ENCODE peak calls at places on chromosome 11, in seven cellular contexts. W is COR-L47, B is adrenal gland, E is endothelial cell, C is upper lobe of right lung, J is CD14-positive monocyte, O is hypothalamus. H is an unnamed sample.
A peak's percentile ranks its signal among the peaks of the same experiment; 100 is the strongest.

GRCh38 chr11:65047581-65048422 is 6.8 kb downstream of the SAC3D1 start:
- DNase-seq in W (no peak), B (no peak), O (no peak), J (no peak), E (no peak), C (no peak), H (no peak)

GRCh38 chr11:77602385-77603105 is 12.8 kb downstream of the AQP11 start:
- DNase-seq in J (no peak), E (no peak), O (no peak), B (no peak), C (no peak), W (no peak), H (peak; percentile 66)

GRCh38 chr11:81772161-81772560 is 961.5 kb downstream of the FAM181B start:
- DNase-seq in C (no peak), J (no peak), W (no peak), B (no peak), E (no peak), O (peak; percentile 2), H (no peak)

GRCh38 chr11:65625628-65626342 is 10.2 kb downstream of the PCNX3 start:
- DNase-seq in J (peak; percentile 71), W (no peak), C (peak; percentile 83), E (peak; percentile 61), O (peak; percentile 74), B (peak; percentile 64), H (no peak)

GRCh38 chr11:34339149-34340064 is 18.4 kb downstream of the ABTB2 start:
- DNase-seq in J (peak; percentile 57), B (no peak), C (no peak), W (no peak), E (no peak), O (no peak), H (no peak)

GRCh38 chr11:28400236-28401100 is 292.3 kb downstream of the METTL15 start:
- DNase-seq in J (no peak), B (no peak), W (no peak), E (no peak), C (no peak), O (no peak), H (peak; percentile 58)

GRCh38 chr11:43545610-43546009 is 134.9 kb upstream of the HSD17B12 start:
- DNase-seq in J (no peak), C (no peak), E (no peak), W (no peak), O (no peak), B (no peak), H (no peak)

GRCh38 chr11:95092549-95093324 is 3.1 kb downstream of the ENDOD1 start:
- DNase-seq in E (no peak), O (no peak), B (peak; percentile 39), C (no peak), W (no peak), J (no peak), H (no peak)

GRCh38 chr11:72723508-72723907 is 28.7 kb downstream of the ARAP1 start:
- DNase-seq in B (peak; percentile 52), O (no peak), E (no peak), J (no peak), W (no peak), C (no peak), H (no peak)

GRCh38 chr11:104061851-104062521 is 25.5 kb downstream of the DDI1 start:
- DNase-seq in E (no peak), J (no peak), B (no peak), W (no peak), C (no peak), O (no peak), H (no peak)

GRCh38 chr11:133197425-133197824 is 334.9 kb downstream of the OPCML start:
- DNase-seq in C (no peak), W (no peak), J (no peak), B (no peak), E (no peak), O (no peak), H (no peak)

GRCh38 chr11:60184824-60185511 is 2.1 kb upstream of the MS4A6A start:
- DNase-seq in O (no peak), W (no peak), E (no peak), J (no peak), C (no peak), B (no peak), H (no peak)

GRCh38 chr11:65500262-65501004 is 1.6 kb downstream of the MALAT1 start:
- DNase-seq in W (no peak), O (peak; percentile 28), B (peak; percentile 65), E (no peak), C (peak; percentile 70), J (no peak), H (no peak)

GRCh38 chr11:5059527-5059926 is at the start of gene OR52E2:
- DNase-seq in O (no peak), B (no peak), W (no peak), C (no peak), J (no peak), E (no peak), H (no peak)

GRCh38 chr11:65422633-65423515 is at the start of gene NEAT1:
- DNase-seq in E (peak; percentile 80), W (no peak), O (peak; percentile 94), C (peak; percentile 96), J (peak; percentile 99), B (peak; percentile 99), H (no peak)

GRCh38 chr11:120215634-120216033 is 4.8 kb downstream of the OAF start:
- DNase-seq in B (peak; percentile 89), E (no peak), O (no peak), C (no peak), W (no peak), J (no peak), H (no peak)

H was measured in AG04450.